ENCODE peak calls at places on chromosomes 13 and 19, in ten cellular contexts. T is spleen, U is body of pancreas, I is Peyer's patch, Z is IMR-90, M is GM12892, K is H54, C is breast epithelium, Y is heart left ventricle, V is NB4. E is an unnamed sample.

GRCh38 chr19:1324792-1325567 is 39.3 kb downstream of the EFNA2 start:
- DNase-seq in Y (peak), M (no peak), K (peak), V (peak), Z (peak), I (no peak), C (peak), T (no peak), U (peak), E (peak)

GRCh38 chr19:58009666-58010301 is 7.2 kb upstream of the ZNF606 start:
- DNase-seq in C (peak), U (peak), M (peak), K (no peak), V (no peak), I (peak), Y (peak), T (peak), Z (peak), E (peak)

GRCh38 chr13:48094404-48094780 is 512 bp downstream of the MED4 start:
- DNase-seq in U (no peak), Z (no peak), T (no peak), I (no peak), M (no peak), C (no peak), V (peak), Y (no peak), K (no peak), E (no peak)

GRCh38 chr13:24306632-24307031 is 2.7 kb upstream of the C1QTNF9 start:
- DNase-seq in I (no peak), U (no peak), T (no peak), Y (no peak), K (peak), Z (peak), M (no peak), V (no peak), C (no peak), E (no peak)

GRCh38 chr19:46786236-46787039 is 2.0 kb downstream of the SLC1A5 start:
- DNase-seq in K (peak), Z (peak), V (peak), C (peak), T (peak), U (peak), I (peak), M (peak), Y (peak), E (peak)

GRCh38 chr19:16315825-16316505 is 8.7 kb upstream of the KLF2 start:
- DNase-seq in K (no peak), M (no peak), Z (peak), U (peak), C (no peak), Y (peak), V (peak), T (no peak), I (no peak), E (peak)

GRCh38 chr19:18588611-18589379 is at the start of gene REX1BD:
- DNase-seq in Y (peak), M (peak), T (peak), I (peak), C (peak), Z (peak), U (peak), V (peak), K (peak), E (peak)

GRCh38 chr19:14563989-14564650 is 7.7 kb downstream of the NDUFB7 start:
- DNase-seq in Y (no peak), C (no peak), K (no peak), I (no peak), U (peak), M (peak), Z (no peak), V (peak), T (no peak), E (no peak)

GRCh38 chr19:35287713-35288112 is 4.2 kb upstream of the MAG start:
- DNase-seq in I (no peak), M (no peak), Y (no peak), C (no peak), T (no peak), U (no peak), Z (no peak), V (no peak), K (no peak), E (no peak)

GRCh38 chr19:27753622-27754021 is 1459.3 kb downstream of the UQCRFS1 start:
- DNase-seq in U (no peak), T (no peak), K (no peak), Z (no peak), M (no peak), I (no peak), V (no peak), C (no peak), Y (no peak), E (no peak)

GRCh38 chr19:42006569-42006968 is 12.5 kb upstream of the ATP1A3 start:
- DNase-seq in Z (no peak), V (no peak), Y (no peak), U (no peak), M (no peak), K (no peak), C (no peak), T (no peak), I (no peak), E (no peak)

GRCh38 chr19:41999878-42000208 is 5.8 kb upstream of the ATP1A3 start:
- DNase-seq in C (no peak), V (no peak), K (no peak), M (no peak), U (no peak), I (no peak), Y (no peak), T (no peak), Z (no peak), E (no peak)

GRCh38 chr19:42010245-42011126 is 16.5 kb upstream of the ATP1A3 start:
- DNase-seq in C (no peak), U (no peak), T (no peak), K (no peak), Y (no peak), M (no peak), Z (peak), I (no peak), V (no peak), E (no peak)

GRCh38 chr19:42003506-42004294 is 9.7 kb upstream of the ATP1A3 start:
- DNase-seq in C (no peak), T (no peak), U (no peak), Y (no peak), Z (no peak), K (no peak), M (no peak), V (no peak), I (no peak), E (no peak)

GRCh38 chr19:42005504-42005903 is 11.5 kb upstream of the ATP1A3 start:
- DNase-seq in M (no peak), K (no peak), T (no peak), Z (no peak), C (no peak), V (no peak), U (no peak), Y (no peak), I (no peak), E (no peak)
- TF ChIP-seq POLR2A in M (no peak), K (no peak), T (no peak), Z (no peak), C (no peak), V (no peak), U (no peak), Y (no peak), I (no peak), E (no peak)

GRCh38 chr13:26257049-26257448 is 3.1 kb downstream of the CDK8 start:
- DNase-seq in Y (no peak), C (no peak), K (no peak), I (no peak), V (no peak), M (no peak), T (no peak), U (no peak), Z (no peak), E (no peak)
- TF ChIP-seq POLR2A in Y (no peak), C (no peak), K (no peak), I (no peak), V (no peak), M (no peak), T (no peak), U (no peak), Z (no peak), E (no peak)

DNA sequence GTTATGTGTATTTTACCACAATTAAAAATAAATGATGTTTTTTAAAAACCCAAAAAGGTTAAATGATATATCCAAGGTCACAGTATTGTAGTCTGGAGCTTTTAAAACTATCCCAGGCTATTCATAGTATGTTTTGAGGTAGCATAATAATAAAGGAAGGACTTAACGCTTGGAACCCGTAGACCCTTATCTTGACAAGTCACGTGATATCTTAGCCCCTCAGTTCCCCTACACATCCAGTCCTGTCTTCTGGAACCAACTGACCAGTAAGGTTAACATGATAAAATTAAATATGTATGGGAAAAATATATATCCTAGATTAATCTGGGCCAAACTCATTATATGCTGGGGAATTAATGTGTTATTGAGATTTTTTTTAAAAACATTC is 142.2 kb downstream of the RXFP2 start:
- DNase-seq in Y (no peak), I (no peak), U (no peak), T (no peak), K (no peak), M (no peak), Z (no peak), C (no peak), V (no peak), E (no peak)
- TF ChIP-seq POLR2A in Y (no peak), I (no peak), U (no peak), T (no peak), K (no peak), M (no peak), Z (no peak), C (no peak), V (no peak), E (no peak)

GRCh38 chr13:89932902-89933301 is 1414.6 kb upstream of the MIR17HG start:
- DNase-seq in M (no peak), C (no peak), V (no peak), Z (no peak), U (no peak), Y (no peak), I (no peak), K (no peak), T (no peak), E (no peak)
- TF ChIP-seq POLR2A in M (no peak), C (no peak), V (no peak), Z (no peak), U (no peak), Y (no peak), I (no peak), K (no peak), T (no peak), E (no peak)

DNA sequence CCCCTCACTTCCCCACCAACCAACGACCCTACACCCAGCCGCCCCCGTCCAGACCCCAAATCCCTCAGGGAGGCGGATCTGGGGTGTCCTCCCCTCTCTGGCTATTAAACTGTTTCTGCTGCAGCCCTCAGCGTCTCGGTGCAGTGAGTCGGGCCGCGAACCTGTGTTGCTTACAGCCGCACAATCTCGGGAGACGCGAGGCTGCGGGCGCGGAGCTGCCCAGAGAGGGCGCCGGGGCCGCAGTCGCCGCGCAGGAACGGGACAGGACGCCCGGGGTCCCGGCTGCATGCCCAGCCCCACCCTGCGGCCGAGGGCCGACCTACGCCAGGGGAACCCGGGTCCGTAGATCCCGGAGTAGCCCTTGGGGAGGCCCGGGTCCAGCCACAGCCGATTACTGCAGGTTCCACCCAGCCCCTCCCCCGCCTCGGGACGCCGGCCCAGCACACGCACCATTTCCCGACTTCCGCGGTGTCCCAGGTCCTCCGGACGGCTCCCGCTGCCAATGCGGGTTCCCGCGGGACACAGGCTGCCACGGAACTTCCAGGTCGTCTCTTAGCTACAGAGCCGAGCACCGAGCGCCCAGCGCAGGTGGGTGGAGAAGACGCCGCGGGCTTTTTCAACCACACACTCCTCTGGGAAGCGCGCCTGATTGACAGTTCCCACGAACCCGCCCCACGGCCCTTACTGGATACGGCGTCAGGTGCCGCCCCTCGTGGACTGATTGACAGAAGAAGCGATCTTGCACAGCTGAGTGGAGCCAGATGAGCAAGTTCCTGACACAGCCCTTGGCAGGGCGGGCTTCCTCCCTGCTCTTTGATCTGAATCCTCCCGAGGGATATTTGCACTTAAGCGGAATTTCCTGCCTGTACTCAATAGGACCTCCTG is at the start of gene ZNF799:
- DNase-seq in Y (peak), I (peak), C (peak), K (peak), U (peak), M (peak), Z (peak), T (peak), V (peak), E (peak)
- TF ChIP-seq POLR2A in Y (peak), I (peak), C (no peak), K (peak), U (peak), M (peak), Z (no peak), T (no peak), V (peak), E (peak)

GRCh38 chr19:10258080-10258710 is 6.2 kb downstream of the MRPL4 start:
- DNase-seq in V (peak), Y (no peak), U (no peak), Z (no peak), C (no peak), I (no peak), M (no peak), K (no peak), T (no peak), E (no peak)

GRCh38 chr19:10256970-10257615 is 5.1 kb downstream of the MRPL4 start:
- DNase-seq in Z (no peak), I (no peak), U (no peak), V (peak), M (no peak), T (no peak), K (no peak), C (no peak), Y (no peak), E (no peak)

GRCh38 chr19:10262771-10263170 is 8.1 kb upstream of the ICAM1 start:
- DNase-seq in M (no peak), K (no peak), U (no peak), V (peak), I (no peak), T (no peak), Z (peak), C (no peak), Y (no peak), E (no peak)

GRCh38 chr19:10259162-10259905 is 7.3 kb downstream of the MRPL4 start:
- DNase-seq in C (peak), Z (peak), T (peak), K (peak), V (peak), U (peak), M (peak), I (peak), Y (peak), E (peak)

DNA sequence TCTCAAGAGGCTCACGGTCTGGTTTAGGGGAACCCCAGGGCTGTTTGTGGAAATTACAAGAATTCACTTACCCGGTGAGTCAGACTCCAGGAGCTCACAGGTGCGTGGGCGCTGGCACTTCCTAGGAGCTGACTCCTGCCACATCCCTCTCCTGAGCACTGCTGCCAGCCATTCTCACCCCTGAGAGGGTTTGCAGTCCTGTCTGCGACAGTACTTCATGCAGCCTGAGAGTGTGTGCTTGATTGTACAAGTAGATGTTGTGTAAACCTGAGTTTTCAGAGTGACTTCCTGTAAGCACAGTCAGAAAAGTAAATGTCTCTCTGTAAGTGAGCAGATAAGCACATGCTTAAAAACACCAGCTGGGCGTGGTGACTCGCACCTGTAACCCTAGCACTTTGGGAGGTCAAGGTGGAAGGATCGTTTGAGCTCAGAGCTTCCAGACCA is 8.1 kb downstream of the MRPL4 start:
- DNase-seq in K (no peak), T (no peak), Z (no peak), Y (no peak), I (no peak), M (no peak), U (no peak), C (no peak), V (peak), E (no peak)
- TF ChIP-seq POLR2A in K (no peak), T (no peak), Z (no peak), Y (no peak), I (no peak), M (peak), U (no peak), C (no peak), V (no peak), E (no peak)

DNA sequence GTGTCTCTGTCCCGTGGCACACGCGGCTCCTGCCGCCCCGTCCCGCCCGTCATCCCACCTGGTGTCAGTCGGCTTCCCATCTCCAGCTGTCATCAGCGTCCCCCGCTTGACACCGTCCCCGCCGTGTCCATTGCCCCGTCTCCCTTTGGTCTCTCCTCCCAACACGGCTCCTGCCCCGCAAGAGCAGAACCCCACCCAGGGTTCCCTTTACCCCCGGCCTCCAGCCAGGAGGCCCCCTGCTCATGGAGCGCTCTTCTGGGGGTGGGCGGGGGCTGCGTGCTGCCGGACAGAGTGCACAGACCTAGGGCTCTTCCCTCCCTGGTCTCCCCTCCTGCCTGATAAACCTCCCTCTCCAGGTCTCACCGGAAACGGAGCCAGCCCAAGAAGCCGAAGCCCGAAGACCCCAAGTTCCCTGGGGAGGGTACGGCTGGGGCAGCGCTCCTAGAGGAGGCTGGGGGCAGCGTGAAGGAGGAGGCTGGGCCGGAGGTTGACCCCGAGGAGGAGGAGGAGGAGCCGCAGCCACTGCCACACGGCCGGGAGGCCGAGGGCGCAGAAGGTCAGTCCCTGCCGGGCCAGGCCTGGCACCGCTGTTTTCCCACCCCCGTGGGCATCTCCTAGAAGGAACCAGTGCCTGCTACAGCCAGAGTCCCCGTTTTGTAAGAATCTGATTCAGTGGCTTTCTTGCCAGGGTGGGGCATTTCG is 150.5 kb downstream of the KDM4B start:
- DNase-seq in I (no peak), V (no peak), K (no peak), U (no peak), Y (no peak), M (no peak), Z (no peak), T (no peak), C (no peak), E (no peak)
- TF ChIP-seq POLR2A in I (no peak), V (no peak), K (no peak), U (no peak), Y (no peak), M (no peak), Z (no peak), T (no peak), C (no peak), E (no peak)

E was measured in sigmoid colon.